ENCODE peak calls at places on chromosomes 16 and 17, in eight cellular contexts. D is endodermal cell, V is GM23248, K is HAP-1, W is tibial nerve, S is uterus, L is kidney, H is heart right ventricle. Y is an unnamed sample.

GRCh38 chr17:78316867-78317816 is 42.7 kb downstream of the SOCS3 start:
- DNase-seq in D (peak), V (peak), K (no peak), W (no peak), S (no peak), L (peak), H (no peak), Y (peak)

GRCh38 chr16:77219437-77219836 is 20.2 kb downstream of the SYCE1L start:
- DNase-seq in D (no peak), V (no peak), K (no peak), W (no peak), S (no peak), L (no peak), H (no peak), Y (no peak)

GRCh38 chr16:11886881-11887280 is 28.9 kb downstream of the GSPT1 start:
- DNase-seq in D (no peak), V (no peak), K (no peak), W (no peak), S (no peak), L (no peak), H (no peak), Y (no peak)

GRCh38 chr17:48462946-48463345 is 32.9 kb upstream of the SKAP1 start:
- DNase-seq in D (no peak), V (no peak), K (no peak), W (no peak), S (no peak), L (no peak), H (no peak), Y (no peak)

GRCh38 chr17:27605409-27605808 is 25.6 kb upstream of the LGALS9 start:
- DNase-seq in D (no peak), V (no peak), K (no peak), W (no peak), S (no peak), L (peak), H (no peak), Y (no peak)

GRCh38 chr17:46002311-46002972 is 3.4 kb downstream of the STH start:
- DNase-seq in D (peak), V (peak), K (peak), W (peak), S (peak), L (no peak), H (peak), Y (peak)

GRCh38 chr17:58510075-58510474 is 4.4 kb downstream of the MTMR4 start:
- DNase-seq in D (no peak), V (no peak), K (no peak), W (no peak), S (no peak), L (no peak), H (no peak), Y (no peak)

GRCh38 chr17:19360772-19361171 is 1.8 kb downstream of the B9D1 start:
- DNase-seq in D (peak), V (no peak), K (no peak), W (no peak), S (no peak), L (no peak), H (no peak), Y (no peak)

GRCh38 chr17:74740641-74741387 is 3.8 kb downstream of the RAB37 start:
- DNase-seq in D (no peak), V (no peak), K (no peak), W (no peak), S (no peak), L (no peak), H (no peak), Y (no peak)

GRCh38 chr16:4339909-4340308 is 11.2 kb downstream of the PAM16 start:
- DNase-seq in D (no peak), V (no peak), K (no peak), W (no peak), S (peak), L (peak), H (peak), Y (peak)

GRCh38 chr16:57480754-57481230 is 5.5 kb downstream of the DOK4 start:
- DNase-seq in D (no peak), V (no peak), K (no peak), W (no peak), S (no peak), L (no peak), H (no peak), Y (no peak)

GRCh38 chr17:43444223-43445008 is 39.4 kb upstream of the DHX8 start:
- DNase-seq in D (no peak), V (no peak), K (no peak), W (no peak), S (no peak), L (no peak), H (no peak), Y (no peak)

GRCh38 chr16:56368545-56368944 is 56.8 kb downstream of the AMFR start:
- DNase-seq in D (no peak), V (no peak), K (no peak), W (no peak), S (no peak), L (no peak), H (no peak), Y (no peak)

GRCh38 chr17:62704381-62704971 is 77.0 kb downstream of the MRC2 start:
- DNase-seq in D (peak), V (peak), K (peak), W (peak), S (peak), L (peak), H (no peak), Y (peak)

GRCh38 chr17:32878211-32878610 is 1.3 kb upstream of the MYO1D start:
- DNase-seq in D (no peak), V (peak), K (no peak), W (peak), S (peak), L (no peak), H (peak), Y (no peak)

GRCh38 chr17:33039874-33040273 is 48.2 kb downstream of the SPACA3 start:
- DNase-seq in D (no peak), V (peak), K (no peak), W (no peak), S (no peak), L (no peak), H (no peak), Y (no peak)

GRCh38 chr17:63963123-63963522 is 9.6 kb downstream of the SCN4A start:
- DNase-seq in D (no peak), V (no peak), K (no peak), W (no peak), S (peak), L (no peak), H (peak), Y (no peak)

GRCh38 chr17:10429416-10430045 is 7.8 kb upstream of the MYH8 start:
- DNase-seq in D (no peak), V (peak), K (no peak), W (no peak), S (no peak), L (no peak), H (no peak), Y (no peak)

GRCh38 chr17:74864866-74865395 is 5.2 kb upstream of the GRIN2C start:
- DNase-seq in D (peak), V (peak), K (peak), W (peak), S (peak), L (no peak), H (peak), Y (peak)

GRCh38 chr16:4936991-4937781 is at the start of gene PPL:
- DNase-seq in D (peak), V (no peak), K (peak), W (peak), S (peak), L (peak), H (peak), Y (no peak)

GRCh38 chr17:49873466-49873865 is 25.6 kb upstream of the TAC4 start:
- DNase-seq in D (no peak), V (no peak), K (no peak), W (no peak), S (no peak), L (no peak), H (no peak), Y (no peak)

GRCh38 chr17:10631048-10631700 is 25.9 kb downstream of the MYH3 start:
- DNase-seq in D (peak), V (peak), K (peak), W (no peak), S (no peak), L (no peak), H (no peak), Y (peak)

GRCh38 chr16:3088450-3088849 is 10.6 kb downstream of the ZSCAN10 start:
- DNase-seq in D (no peak), V (no peak), K (no peak), W (no peak), S (no peak), L (peak), H (no peak), Y (no peak)

GRCh38 chr16:3087836-3088235 is 11.3 kb downstream of the ZSCAN10 start:
- DNase-seq in D (peak), V (no peak), K (no peak), W (no peak), S (no peak), L (peak), H (peak), Y (no peak)

GRCh38 chr16:3086596-3087242 is 12.4 kb downstream of the ZSCAN10 start:
- DNase-seq in D (peak), V (no peak), K (no peak), W (no peak), S (no peak), L (peak), H (no peak), Y (no peak)

GRCh38 chr16:3085868-3086595 is 13.1 kb downstream of the ZSCAN10 start:
- DNase-seq in D (no peak), V (no peak), K (no peak), W (no peak), S (no peak), L (peak), H (no peak), Y (no peak)

GRCh38 chr16:3087243-3087791 is 11.8 kb downstream of the ZSCAN10 start:
- DNase-seq in D (peak), V (no peak), K (no peak), W (no peak), S (peak), L (peak), H (peak), Y (no peak)
- H3K4me3 ChIP-seq in D (no peak), V (no peak), K (no peak), W (no peak), S (peak), L (no peak), H (peak), Y (no peak)

GRCh38 chr16:54429029-54429428 is 142.4 kb upstream of the IRX3 start:
- DNase-seq in D (no peak), V (no peak), K (no peak), W (no peak), S (no peak), L (no peak), H (no peak), Y (no peak)

GRCh38 chr16:54431997-54432367 is 145.4 kb upstream of the IRX3 start:
- DNase-seq in D (no peak), V (no peak), K (no peak), W (no peak), S (no peak), L (no peak), H (no peak), Y (no peak)

GRCh38 chr16:54432481-54433229 is 146.1 kb upstream of the IRX3 start:
- DNase-seq in D (no peak), V (no peak), K (no peak), W (no peak), S (no peak), L (no peak), H (no peak), Y (no peak)

GRCh38 chr16:54431041-54431996 is 144.7 kb upstream of the IRX3 start:
- DNase-seq in D (no peak), V (peak), K (no peak), W (no peak), S (no peak), L (no peak), H (no peak), Y (no peak)

GRCh38 chr16:54430491-54431030 is 144.0 kb upstream of the IRX3 start:
- DNase-seq in D (peak), V (peak), K (peak), W (no peak), S (no peak), L (no peak), H (no peak), Y (no peak)
- H3K4me3 ChIP-seq in D (no peak), V (peak), K (no peak), W (no peak), S (no peak), L (no peak), H (no peak), Y (no peak)

GRCh38 chr16:23149267-23149992 is at the start of gene USP31:
- DNase-seq in D (peak), V (peak), K (peak), W (peak), S (peak), L (peak), H (peak), Y (peak)
- H3K4me3 ChIP-seq in D (peak), V (peak), K (peak), W (peak), S (peak), L (peak), H (peak), Y (peak)

GRCh38 chr16:81470796-81471636 is 26.4 kb downstream of the CMIP start:
- DNase-seq in D (no peak), V (no peak), K (no peak), W (no peak), S (no peak), L (peak), H (no peak), Y (no peak)

GRCh38 chr16:81468269-81468902 is 23.8 kb downstream of the CMIP start:
- DNase-seq in D (no peak), V (no peak), K (no peak), W (no peak), S (no peak), L (peak), H (no peak), Y (no peak)

GRCh38 chr16:81471882-81472281 is 27.3 kb downstream of the CMIP start:
- DNase-seq in D (no peak), V (no peak), K (no peak), W (no peak), S (no peak), L (peak), H (no peak), Y (no peak)

GRCh38 chr16:81469183-81469677 is 24.6 kb downstream of the CMIP start:
- DNase-seq in D (no peak), V (no peak), K (no peak), W (no peak), S (no peak), L (no peak), H (no peak), Y (no peak)

GRCh38 chr16:81469710-81470481 is 25.3 kb downstream of the CMIP start:
- DNase-seq in D (no peak), V (no peak), K (no peak), W (no peak), S (no peak), L (peak), H (peak), Y (no peak)
- H3K4me3 ChIP-seq in D (no peak), V (no peak), K (no peak), W (no peak), S (no peak), L (no peak), H (no peak), Y (no peak)

DNA sequence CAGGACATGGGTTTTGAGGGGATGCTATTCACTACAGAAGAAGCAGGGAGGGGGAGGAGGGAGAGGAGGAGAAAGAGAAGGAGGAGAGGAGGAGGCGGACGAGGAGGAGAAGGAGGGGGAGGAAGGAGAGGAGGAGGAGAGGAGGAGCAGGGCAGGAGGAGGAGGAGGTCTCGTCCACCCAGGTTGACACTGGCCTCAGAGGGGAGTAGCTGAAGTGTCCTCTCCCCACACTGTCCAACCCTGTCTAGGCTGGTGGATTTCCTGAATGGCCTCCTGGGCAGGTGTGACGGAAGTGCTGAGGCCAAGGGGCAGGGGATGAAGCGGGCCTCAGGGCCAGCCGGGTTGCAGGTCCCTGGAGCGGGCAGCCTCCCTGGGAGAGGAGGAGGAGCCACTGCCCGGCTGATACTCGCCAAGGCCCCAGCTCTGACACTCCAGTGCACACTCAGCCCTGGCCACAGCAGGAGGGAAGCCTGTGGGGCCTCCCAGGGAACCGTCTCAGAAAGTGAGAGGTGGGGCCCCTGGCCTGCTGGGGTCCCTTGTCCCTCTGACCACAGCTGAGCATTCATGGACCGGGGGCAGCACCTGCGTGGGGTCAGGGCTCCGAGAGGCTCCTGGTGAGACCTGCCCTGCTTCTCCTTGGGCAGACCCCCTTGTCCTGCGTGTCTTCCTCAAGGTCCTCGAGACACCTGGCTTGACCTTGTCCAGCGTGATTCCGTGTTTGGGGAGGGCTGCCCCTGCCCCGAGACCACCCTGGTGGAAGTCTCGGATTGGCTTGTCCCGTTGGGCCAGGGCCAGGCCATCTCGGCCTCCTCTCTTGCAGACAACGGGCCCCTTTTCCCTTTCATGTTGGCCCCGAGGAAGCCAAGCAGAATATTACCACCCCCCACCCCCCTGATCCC is 200.6 kb upstream of the CIBAR2 start:
- DNase-seq in D (peak), V (peak), K (no peak), W (no peak), S (no peak), L (no peak), H (no peak), Y (no peak)
- H3K4me3 ChIP-seq in D (no peak), V (no peak), K (no peak), W (no peak), S (no peak), L (no peak), H (no peak), Y (no peak)

DNA sequence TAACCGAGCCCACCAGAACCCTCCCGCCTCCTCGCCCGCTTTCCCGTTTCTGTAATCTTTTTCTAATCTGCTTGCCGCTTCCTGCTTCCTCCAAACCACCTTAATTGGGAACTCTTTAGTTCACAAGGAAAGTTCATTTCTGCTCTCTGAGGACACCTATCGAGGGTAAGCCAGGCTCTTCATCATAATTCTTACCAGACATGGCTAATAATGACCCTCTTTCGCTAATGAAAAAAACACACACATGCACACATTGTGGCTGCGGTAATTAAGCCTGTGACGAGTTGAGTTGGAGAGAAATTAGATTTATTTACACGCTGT is 100.7 kb downstream of the ZNF423 start:
- DNase-seq in D (no peak), V (peak), K (peak), W (peak), S (peak), L (no peak), H (no peak), Y (peak)
- H3K4me3 ChIP-seq in D (peak), V (peak), K (peak), W (no peak), S (peak), L (peak), H (peak), Y (peak)

DNA sequence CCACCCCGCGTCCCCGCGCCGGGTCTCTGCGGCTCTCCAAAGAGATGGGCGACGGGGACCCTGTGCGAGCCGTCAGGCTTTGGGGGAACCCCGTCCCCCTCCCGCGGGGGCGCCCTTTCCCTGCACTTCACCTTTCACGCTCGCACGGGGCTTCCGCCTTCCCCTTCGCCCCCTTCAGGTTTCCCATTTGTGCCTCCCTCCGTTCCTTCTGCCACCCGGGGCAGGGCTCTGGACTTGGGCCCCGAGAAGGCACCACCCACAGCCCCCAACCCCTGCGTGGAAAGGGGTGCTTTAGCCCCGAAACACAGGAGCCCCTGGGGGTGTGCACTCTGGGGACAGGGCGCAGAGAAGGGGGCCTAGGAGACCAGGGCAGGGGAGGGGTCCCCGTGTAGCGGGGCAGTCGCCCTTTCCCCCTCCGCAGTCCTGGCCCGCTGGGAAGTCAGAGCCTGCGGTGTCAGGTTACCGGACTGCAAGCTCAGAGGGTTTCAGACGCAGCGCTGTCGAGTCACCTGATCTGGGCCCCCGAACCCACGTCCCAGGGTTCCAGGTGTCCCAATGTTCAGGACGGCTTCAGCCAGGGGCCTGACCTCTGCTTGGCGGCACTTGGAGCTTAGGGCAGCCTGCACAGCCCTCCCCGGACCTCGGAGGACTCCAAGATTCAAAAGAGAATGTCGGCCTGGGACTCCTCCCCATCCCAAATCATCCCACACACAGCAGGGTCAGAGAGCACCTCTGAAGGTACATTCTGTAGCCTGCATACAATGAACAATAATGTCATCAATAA is 6.7 kb upstream of the CCDC92B start:
- DNase-seq in D (peak), V (peak), K (peak), W (no peak), S (no peak), L (no peak), H (no peak), Y (no peak)
- H3K4me3 ChIP-seq in D (peak), V (no peak), K (peak), W (no peak), S (no peak), L (no peak), H (peak), Y (no peak)

GRCh38 chr17:41785091-41785875 is 1.2 kb downstream of the JUP start:
- DNase-seq in D (peak), V (no peak), K (peak), W (no peak), S (no peak), L (no peak), H (no peak), Y (peak)

GRCh38 chr17:41786227-41787020 is at the start of gene JUP:
- DNase-seq in D (peak), V (peak), K (peak), W (peak), S (peak), L (peak), H (peak), Y (peak)

GRCh38 chr17:41784207-41784744 is 2.2 kb downstream of the JUP start:
- DNase-seq in D (peak), V (peak), K (peak), W (no peak), S (peak), L (peak), H (peak), Y (peak)

GRCh38 chr17:41785876-41786226 is 660 bp downstream of the JUP start:
- DNase-seq in D (peak), V (peak), K (no peak), W (no peak), S (peak), L (peak), H (peak), Y (peak)

DNA sequence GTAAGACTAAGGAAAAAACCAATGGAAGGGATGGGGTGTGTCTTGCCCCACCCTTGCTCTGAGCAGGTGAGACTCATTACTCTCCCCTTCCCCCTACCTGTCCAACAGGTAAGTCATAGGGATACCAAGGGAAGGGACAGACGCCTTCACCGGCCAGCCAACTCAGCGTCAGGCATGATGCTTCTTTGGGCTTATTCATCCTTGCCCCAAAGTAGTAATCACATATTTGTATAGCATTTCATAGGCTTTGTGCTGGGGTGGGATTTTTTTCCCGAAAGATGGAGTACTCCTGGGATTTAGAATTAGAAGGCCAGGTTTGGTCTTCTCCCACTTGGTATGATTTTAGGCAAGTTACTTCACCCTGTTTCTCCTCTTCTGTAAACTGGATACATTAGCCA is 509 bp upstream of the JUP start:
- DNase-seq in D (no peak), V (no peak), K (no peak), W (no peak), S (no peak), L (no peak), H (no peak), Y (no peak)
- H3K4me3 ChIP-seq in D (no peak), V (no peak), K (no peak), W (no peak), S (no peak), L (no peak), H (no peak), Y (no peak)